ENCODE peak calls at places on chromosomes 7 and 10, in four cellular contexts. P, L, J and I are unnamed samples.

GRCh38 chr7:101991860-101992259 is 174.4 kb downstream of the CUX1 start:
- DNase-seq in P (no peak), L (no peak), J (no peak), I (no peak)

GRCh38 chr7:134368851-134369533 is 52.3 kb upstream of the SLC35B4 start:
- DNase-seq in P (peak), L (peak), J (no peak), I (no peak)

GRCh38 chr10:98846787-98847186 is 388.9 kb downstream of the HPSE2 start:
- DNase-seq in P (no peak), L (no peak), J (no peak), I (no peak)

GRCh38 chr10:52451817-52452216 is 137.7 kb downstream of the DKK1 start:
- DNase-seq in P (peak), L (peak), J (no peak), I (no peak)

GRCh38 chr10:21524131-21524525 is 1.4 kb downstream of the SKIDA1 start:
- DNase-seq in P (no peak), L (no peak), J (no peak), I (no peak)

GRCh38 chr10:101495324-101495925 is 92.6 kb downstream of the POLL start:
- DNase-seq in P (peak), L (peak), J (peak), I (no peak)

GRCh38 chr7:82105463-82105862 is 335.6 kb upstream of the HGF start:
- DNase-seq in P (peak), L (peak), J (peak), I (no peak)

GRCh38 chr10:110535958-110536891 is 31.3 kb upstream of the SMC3 start:
- DNase-seq in P (peak), L (peak), J (peak), I (no peak)

GRCh38 chr7:100372256-100372655 is 1.0 kb upstream of the PILRA start:
- DNase-seq in P (peak), L (no peak), J (peak), I (no peak)

GRCh38 chr10:88243847-88244730 is 339.0 kb downstream of the RNLS start:
- DNase-seq in P (peak), L (no peak), J (no peak), I (no peak)

GRCh38 chr7:1925349-1925748 is 255.3 kb downstream of the ELFN1 start:
- DNase-seq in P (peak), L (no peak), J (peak), I (no peak)

GRCh38 chr10:30639946-30640786 is 10.6 kb upstream of the LYZL2 start:
- DNase-seq in P (peak), L (peak), J (peak), I (no peak)

GRCh38 chr10:63260860-63261251 is 127.7 kb downstream of the NRBF2 start:
- DNase-seq in P (no peak), L (no peak), J (peak), I (no peak)

GRCh38 chr10:30284860-30285594 is 64.1 kb downstream of the MTPAP start:
- DNase-seq in P (peak), L (peak), J (peak), I (no peak)

GRCh38 chr10:35821339-35821911 is 179.3 kb upstream of the FZD8 start:
- DNase-seq in P (no peak), L (peak), J (no peak), I (no peak)

GRCh38 chr7:7789551-7789988 is 71.2 kb upstream of the RPA3 start:
- DNase-seq in P (no peak), L (no peak), J (no peak), I (no peak)

GRCh38 chr10:96512524-96512991 is 1.2 kb downstream of the TLL2 start:
- DNase-seq in P (peak), L (no peak), J (peak), I (no peak)

GRCh38 chr7:40520986-40521738 is 386.4 kb downstream of the SUGCT start:
- DNase-seq in P (no peak), L (no peak), J (no peak), I (no peak)

GRCh38 chr7:21912931-21913780 is 32.5 kb downstream of the CDCA7L start:
- DNase-seq in P (no peak), L (no peak), J (no peak), I (no peak)

GRCh38 chr7:129841465-129841864 is 111.3 kb downstream of the UBE2H start:
- DNase-seq in P (no peak), L (peak), J (peak), I (no peak)

GRCh38 chr7:157090485-157091165 is 48.1 kb upstream of the UBE3C start:
- DNase-seq in P (no peak), L (no peak), J (no peak), I (no peak)

GRCh38 chr10:94500063-94500462 is 45.5 kb upstream of the HELLS start:
- DNase-seq in P (peak), L (peak), J (peak), I (no peak)

GRCh38 chr7:3000566-3000965 is 43.1 kb downstream of the CARD11 start:
- DNase-seq in P (no peak), L (no peak), J (no peak), I (no peak)

GRCh38 chr10:46237815-46238510 is 48.8 kb upstream of the ANTXRL start:
- DNase-seq in P (no peak), L (no peak), J (no peak), I (no peak)

GRCh38 chr10:13399752-13400151 is 51.7 kb upstream of the SEPHS1 start:
- DNase-seq in P (no peak), L (no peak), J (no peak), I (no peak)

GRCh38 chr7:107035446-107035845 is 9.1 kb upstream of the PRKAR2B start:
- DNase-seq in P (peak), L (peak), J (peak), I (no peak)

GRCh38 chr10:43201545-43202131 is 63.4 kb downstream of the CSGALNACT2 start:
- DNase-seq in P (no peak), L (no peak), J (no peak), I (peak)

GRCh38 chr7:137818036-137818435 is 28.7 kb downstream of the DGKI start:
- DNase-seq in P (peak), L (peak), J (no peak), I (no peak)

GRCh38 chr7:137820677-137821420 is 25.9 kb downstream of the DGKI start:
- DNase-seq in P (peak), L (peak), J (no peak), I (no peak)

GRCh38 chr7:137820156-137820555 is 26.6 kb downstream of the DGKI start:
- DNase-seq in P (no peak), L (no peak), J (no peak), I (no peak)

GRCh38 chr7:137816696-137817320 is 30.0 kb downstream of the DGKI start:
- DNase-seq in P (peak), L (peak), J (peak), I (no peak)
- TF ChIP-seq CTCF in P (peak), L (no peak), J (no peak), I (no peak)

GRCh38 chr10:68082815-68083395 is 7.8 kb upstream of the HERC4 start:
- DNase-seq in P (peak), L (peak), J (no peak), I (no peak)
- TF ChIP-seq CTCF in P (peak), L (peak), J (no peak), I (no peak)

DNA sequence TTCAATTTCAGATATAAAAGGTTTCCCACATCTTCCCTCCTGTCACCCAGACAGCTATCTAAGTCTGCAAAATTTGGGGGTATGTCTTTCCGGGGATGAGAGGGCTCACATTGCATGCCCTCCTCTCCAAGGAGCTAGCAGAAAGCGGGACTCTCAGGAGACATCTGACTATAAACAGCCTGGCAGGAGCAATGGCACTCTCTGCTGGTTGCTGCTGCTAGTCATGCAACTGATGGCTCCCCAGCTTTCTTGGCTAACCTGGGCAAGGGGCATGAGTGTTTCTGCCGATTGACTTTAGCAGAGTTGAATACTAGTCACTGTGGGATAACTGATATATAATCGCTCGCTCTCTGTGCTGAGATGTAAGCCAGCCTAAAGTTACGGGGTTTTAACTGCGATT is 12.0 kb downstream of the TBX20 start:
- DNase-seq in P (no peak), L (peak), J (no peak), I (no peak)
- TF ChIP-seq CTCF in P (no peak), L (no peak), J (no peak), I (no peak)

GRCh38 chr7:46011059-46011458 is 90.0 kb upstream of the IGFBP3 start:
- DNase-seq in P (no peak), L (no peak), J (no peak), I (no peak)

GRCh38 chr7:46011501-46011900 is 90.4 kb upstream of the IGFBP3 start:
- DNase-seq in P (no peak), L (no peak), J (no peak), I (no peak)

GRCh38 chr7:46015107-46015868 is 94.2 kb upstream of the IGFBP3 start:
- DNase-seq in P (no peak), L (no peak), J (peak), I (no peak)
- TF ChIP-seq CTCF in P (no peak), L (no peak), J (no peak), I (no peak)

DNA sequence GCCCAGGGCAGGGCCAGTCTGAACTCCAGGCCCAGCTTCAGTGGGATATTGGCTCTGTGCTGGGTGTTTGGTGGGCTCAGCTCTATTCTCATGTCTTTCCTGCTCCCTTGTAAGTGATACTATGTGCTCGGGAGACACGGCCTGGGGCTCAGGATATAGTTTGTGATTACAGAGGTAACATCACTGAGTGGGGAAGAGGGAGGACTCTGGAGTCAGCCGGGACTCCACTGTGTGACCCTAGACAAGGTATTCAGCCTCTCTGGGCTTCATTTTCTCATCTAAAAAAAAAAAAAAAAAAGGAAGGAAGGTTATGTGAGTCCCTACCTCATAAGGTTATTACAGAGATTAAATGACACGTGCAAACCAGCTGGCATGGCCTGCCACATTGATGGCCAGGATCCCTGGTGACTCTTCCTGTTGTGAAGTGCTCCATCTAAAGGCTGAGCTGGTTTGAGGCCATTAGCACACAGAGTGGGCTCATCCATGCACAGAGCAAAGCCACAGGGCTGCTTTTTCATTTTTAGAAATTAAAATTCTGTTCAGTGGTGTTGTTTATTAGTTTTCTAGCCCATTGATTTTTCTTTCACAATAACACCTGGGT is 15.7 kb downstream of the SLC13A4 start:
- DNase-seq in P (no peak), L (no peak), J (no peak), I (no peak)
- TF ChIP-seq CTCF in P (no peak), L (no peak), J (no peak), I (no peak)

GRCh38 chr10:33386926-33387325 is 52.5 kb upstream of the NRP1 start:
- DNase-seq in P (no peak), L (no peak), J (no peak), I (no peak)
- TF ChIP-seq CTCF in P (no peak), L (no peak), J (no peak), I (no peak)

GRCh38 chr7:95476904-95477594 is 8.7 kb upstream of the ASB4 start:
- DNase-seq in P (peak), L (peak), J (peak), I (peak)

GRCh38 chr7:95479992-95480624 is 5.6 kb upstream of the ASB4 start:
- DNase-seq in P (no peak), L (no peak), J (no peak), I (no peak)

GRCh38 chr7:95481768-95482167 is 4.0 kb upstream of the ASB4 start:
- DNase-seq in P (no peak), L (no peak), J (no peak), I (no peak)

GRCh38 chr7:95476072-95476845 is 9.5 kb upstream of the ASB4 start:
- DNase-seq in P (no peak), L (peak), J (no peak), I (no peak)

DNA sequence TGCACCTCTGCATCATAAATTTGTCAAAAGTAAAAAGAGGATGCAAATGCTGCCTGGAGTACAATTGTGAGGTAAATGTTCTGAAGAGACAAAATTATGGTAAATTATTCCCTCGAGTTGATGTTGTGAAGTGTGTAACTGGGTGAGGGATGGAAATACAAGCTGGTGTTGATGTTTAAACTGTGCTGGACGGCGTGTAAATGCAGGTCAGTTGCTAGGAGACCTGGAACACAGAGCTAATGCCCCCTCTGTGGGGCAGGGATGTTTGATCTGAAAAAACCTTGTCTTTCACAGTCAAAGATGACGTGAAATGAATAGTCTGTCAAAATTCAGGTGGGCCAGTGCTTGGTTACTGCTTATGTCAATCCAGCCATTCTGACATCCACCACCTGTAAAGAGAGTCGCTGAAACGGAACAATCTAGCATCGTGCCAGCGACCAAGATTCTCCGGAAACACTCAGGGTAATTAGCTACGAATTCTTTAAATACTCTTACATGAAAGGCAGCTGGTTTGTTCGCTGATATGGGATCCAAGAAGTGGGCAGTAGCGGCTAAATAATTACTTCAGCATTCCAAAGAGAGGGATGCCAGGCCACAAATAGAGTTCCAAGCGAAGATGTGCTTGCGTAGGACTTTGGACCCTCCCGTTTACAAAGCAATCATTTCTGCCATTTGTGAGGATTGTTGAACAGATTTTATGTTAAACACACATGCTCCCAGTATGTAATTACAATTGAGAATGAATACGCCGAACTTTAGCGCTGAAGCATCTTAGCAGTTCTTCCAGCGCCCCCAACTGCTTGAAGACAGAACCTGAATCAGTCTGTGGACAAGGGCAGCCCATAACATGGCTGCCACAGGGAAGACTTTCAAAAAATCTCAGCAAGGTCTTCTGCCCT is 7.4 kb upstream of the ASB4 start:
- DNase-seq in P (peak), L (peak), J (peak), I (no peak)
- TF ChIP-seq CTCF in P (peak), L (peak), J (no peak), I (no peak)

GRCh38 chr7:92799446-92800211 is 36.7 kb downstream of the CDK6 start:
- DNase-seq in P (no peak), L (no peak), J (no peak), I (no peak)

GRCh38 chr7:92794846-92795245 is 41.5 kb downstream of the CDK6 start:
- DNase-seq in P (no peak), L (no peak), J (no peak), I (no peak)

GRCh38 chr7:92797284-92797683 is 39.1 kb downstream of the CDK6 start:
- DNase-seq in P (no peak), L (peak), J (no peak), I (no peak)

GRCh38 chr7:92798517-92799249 is 37.7 kb downstream of the CDK6 start:
- DNase-seq in P (no peak), L (no peak), J (no peak), I (no peak)

GRCh38 chr7:92797693-92798092 is 38.7 kb downstream of the CDK6 start:
- DNase-seq in P (peak), L (peak), J (no peak), I (no peak)
- TF ChIP-seq CTCF in P (no peak), L (no peak), J (no peak), I (no peak)

DNA sequence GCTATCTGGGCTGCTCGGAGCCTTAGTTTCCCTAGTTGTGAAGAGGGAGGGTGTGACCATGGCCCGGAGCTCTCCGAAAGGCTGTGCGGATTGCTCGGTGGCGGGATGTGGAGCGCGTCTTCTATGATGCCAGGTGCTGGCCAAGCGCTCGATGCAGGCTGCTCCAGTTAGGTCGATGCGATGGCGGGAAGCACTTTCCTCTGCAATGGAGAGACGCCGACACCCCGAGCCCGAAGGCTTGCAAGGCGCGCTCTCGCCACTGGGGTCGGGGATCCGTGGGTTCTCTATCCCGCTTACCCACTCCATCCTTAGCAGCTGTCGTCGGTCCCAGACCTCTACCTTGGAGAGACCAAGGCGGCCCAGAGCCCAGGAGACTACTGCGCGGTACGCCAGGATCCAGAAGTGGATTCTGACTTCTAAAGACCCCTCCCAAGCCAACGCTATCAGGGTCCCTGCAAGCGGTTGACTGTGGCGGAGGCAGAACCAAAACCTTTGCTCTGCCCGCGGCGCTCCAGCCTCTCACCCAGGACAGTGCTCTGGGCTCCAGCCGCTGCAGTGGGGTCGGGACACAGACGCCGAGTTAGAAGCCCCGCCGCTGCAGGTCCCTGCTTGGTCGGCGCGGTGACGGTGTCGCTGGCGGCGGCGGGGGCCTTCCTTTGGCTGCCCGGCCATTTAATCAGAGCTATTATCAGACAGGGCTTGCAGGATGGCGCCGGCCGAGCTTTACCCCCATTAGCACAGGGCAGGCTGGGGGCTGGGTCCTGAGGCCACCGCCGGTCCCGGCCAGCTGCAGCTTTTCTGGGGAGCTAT is 7.8 kb upstream of the TBX20 start:
- DNase-seq in P (no peak), L (no peak), J (no peak), I (no peak)
- TF ChIP-seq CTCF in P (no peak), L (no peak), J (no peak), I (no peak)